ENCODE peak calls at places on chromosomes 16 and 17, in six cellular contexts. O, M, L, K, B and J are unnamed samples.

GRCh38 chr16:85461814-85462404 is 151.2 kb upstream of the GSE1 start:
- DNase-seq in O (no peak), M (no peak), L (no peak), K (no peak), B (no peak), J (no peak)

GRCh38 chr17:47072881-47073280 is 93.8 kb upstream of the RPRML start:
- DNase-seq in O (peak; percentile 50), M (no peak), L (no peak), K (no peak), B (no peak), J (no peak)

GRCh38 chr17:37048806-37049205 is 100.1 kb downstream of the AATF start:
- DNase-seq in O (no peak), M (no peak), L (no peak), K (no peak), B (no peak), J (no peak)

GRCh38 chr17:78910885-78911284 is 7.9 kb upstream of the CEP295NL start:
- DNase-seq in O (no peak), M (no peak), L (no peak), K (no peak), B (no peak), J (no peak)

GRCh38 chr17:57675427-57675826 is 69.7 kb downstream of the CCDC182 start:
- DNase-seq in O (no peak), M (no peak), L (no peak), K (no peak), B (no peak), J (no peak)

GRCh38 chr17:60792250-60792898 is 114.7 kb downstream of the BCAS3 start:
- DNase-seq in O (no peak), M (no peak), L (no peak), K (no peak), B (no peak), J (no peak)

GRCh38 chr17:210402-210801 is 29.0 kb upstream of the DOC2B start:
- DNase-seq in O (no peak), M (no peak), L (no peak), K (no peak), B (no peak), J (no peak)

GRCh38 chr17:31537558-31537957 is 146.1 kb downstream of the RAB11FIP4 start:
- DNase-seq in O (no peak), M (no peak), L (peak; percentile 91), K (peak; percentile 70), B (peak; percentile 62), J (peak; percentile 58)

GRCh38 chr16:56321571-56321970 is 103.8 kb downstream of the AMFR start:
- DNase-seq in O (no peak), M (no peak), L (no peak), K (no peak), B (no peak), J (no peak)

GRCh38 chr17:75024686-75025397 is 12.4 kb downstream of the MRPL58 start:
- DNase-seq in O (no peak), M (no peak), L (peak; percentile 20), K (no peak), B (no peak), J (no peak)

GRCh38 chr16:12833939-12834338 is 30.3 kb upstream of the CPPED1 start:
- DNase-seq in O (no peak), M (no peak), L (no peak), K (no peak), B (no peak), J (no peak)

GRCh38 chr16:65751622-65752598 is 614.6 kb upstream of the CDH5 start:
- DNase-seq in O (no peak), M (no peak), L (no peak), K (no peak), B (no peak), J (no peak)

GRCh38 chr17:1110844-1111598 is 68.8 kb downstream of the ABR start:
- DNase-seq in O (no peak), M (no peak), L (no peak), K (no peak), B (peak; percentile 79), J (peak; percentile 57)

GRCh38 chr17:75344664-75345063 is 55.4 kb upstream of the SLC25A19 start:
- DNase-seq in O (no peak), M (no peak), L (peak; percentile 53), K (peak; percentile 39), B (no peak), J (peak; percentile 57)

GRCh38 chr17:39813631-39814030 is 50.5 kb downstream of the IKZF3 start:
- DNase-seq in O (no peak), M (no peak), L (no peak), K (no peak), B (no peak), J (no peak)

GRCh38 chr17:15446036-15446435 is 21.4 kb downstream of the CDRT4 start:
- DNase-seq in O (no peak), M (no peak), L (no peak), K (no peak), B (no peak), J (no peak)

GRCh38 chr17:44804301-44805061 is 25.6 kb downstream of the GJC1 start:
- DNase-seq in O (peak; percentile 30), M (no peak), L (no peak), K (no peak), B (peak; percentile 45), J (no peak)

GRCh38 chr17:80986816-80987480 is 4.7 kb upstream of the CHMP6 start:
- DNase-seq in O (no peak), M (no peak), L (no peak), K (no peak), B (no peak), J (no peak)

GRCh38 chr17:7081341-7082062 is 1.5 kb upstream of the CLEC10A start:
- DNase-seq in O (no peak), M (no peak), L (no peak), K (no peak), B (no peak), J (no peak)

GRCh38 chr17:59401725-59402124 is 70.3 kb downstream of the YPEL2 start:
- DNase-seq in O (no peak), M (no peak), L (no peak), K (no peak), B (no peak), J (no peak)

GRCh38 chr16:363110-364090 is 6.9 kb downstream of the MRPL28 start:
- DNase-seq in O (no peak), M (no peak), L (no peak), K (no peak), B (no peak), J (no peak)

GRCh38 chr16:4261557-4262172 is 11.2 kb downstream of the TFAP4 start:
- DNase-seq in O (no peak), M (no peak), L (peak; percentile 56), K (peak; percentile 30), B (peak; percentile 24), J (peak; percentile 61)

GRCh38 chr17:65488665-65489064 is 72.8 kb downstream of the AXIN2 start:
- DNase-seq in O (no peak), M (no peak), L (no peak), K (no peak), B (no peak), J (no peak)

GRCh38 chr16:65481956-65482355 is 360.1 kb upstream of the CDH11 start:
- DNase-seq in O (no peak), M (no peak), L (no peak), K (no peak), B (no peak), J (no peak)

GRCh38 chr16:19858006-19858653 is 26.5 kb downstream of the GPRC5B start:
- DNase-seq in O (no peak), M (no peak), L (no peak), K (no peak), B (no peak), J (no peak)

GRCh38 chr17:58307468-58308172 is 21.0 kb downstream of the TSPOAP1 start:
- DNase-seq in O (no peak), M (no peak), L (no peak), K (no peak), B (no peak), J (no peak)

GRCh38 chr17:56599093-56599492 is 5.6 kb downstream of the NOG start:
- DNase-seq in O (no peak), M (no peak), L (no peak), K (no peak), B (no peak), J (no peak)

GRCh38 chr17:63841350-63842172 is 924 bp downstream of the SMARCD2 start:
- DNase-seq in O (no peak), M (no peak), L (peak; percentile 59), K (no peak), B (peak; percentile 65), J (peak; percentile 74)

GRCh38 chr17:16378631-16379282 is 2.1 kb upstream of the UBB start:
- DNase-seq in O (no peak), M (no peak), L (no peak), K (no peak), B (peak; percentile 69), J (no peak)

GRCh38 chr17:77809814-77810213 is 148.7 kb upstream of the TNRC6C start:
- DNase-seq in O (no peak), M (no peak), L (no peak), K (no peak), B (no peak), J (no peak)

GRCh38 chr17:72715906-72716572 is 376.4 kb downstream of the SLC39A11 start:
- DNase-seq in O (no peak), M (no peak), L (no peak), K (no peak), B (no peak), J (no peak)

GRCh38 chr16:89435051-89435450 is 55.3 kb downstream of the ANKRD11 start:
- DNase-seq in O (no peak), M (no peak), L (peak; percentile 31), K (no peak), B (no peak), J (no peak)

GRCh38 chr16:53576228-53576627 is 73.2 kb upstream of the AKTIP start:
- DNase-seq in O (peak; percentile 4), M (no peak), L (no peak), K (no peak), B (no peak), J (no peak)